ENCODE peak calls at places on chromosomes 1 and 21, in five cellular contexts. R is stomach, Y is tibial artery, J is colonic mucosa, H is neural crest cell. W is an unnamed sample.

GRCh38 chr1:8939362-8939995 is 6.2 kb upstream of the CA6 start:
- DNase-seq in R (no peak), Y (no peak), J (no peak), H (no peak), W (peak)

GRCh38 chr1:160432371-160432786 is 32.0 kb downstream of the VANGL2 start:
- DNase-seq in R (no peak), Y (no peak), J (no peak), H (no peak), W (no peak)

GRCh38 chr1:214076004-214076320 is 88.2 kb downstream of the PROX1 start:
- DNase-seq in R (no peak), Y (no peak), J (no peak), H (no peak), W (no peak)

GRCh38 chr1:202365092-202365815 is 16.8 kb downstream of the PPP1R12B start:
- DNase-seq in R (no peak), Y (peak), J (no peak), H (no peak), W (no peak)

GRCh38 chr1:94481473-94481933 is 60.1 kb downstream of the F3 start:
- DNase-seq in R (peak), Y (no peak), J (peak), H (peak), W (peak)

GRCh38 chr1:40563266-40563665 is 31.8 kb downstream of the ZNF684 start:
- DNase-seq in R (no peak), Y (no peak), J (no peak), H (no peak), W (no peak)

GRCh38 chr1:18803392-18803791 is 56.1 kb downstream of the TAS1R2 start:
- DNase-seq in R (no peak), Y (no peak), J (no peak), H (no peak), W (no peak)

GRCh38 chr1:41233708-41234107 is 8.4 kb downstream of the SCMH1 start:
- DNase-seq in R (no peak), Y (no peak), J (no peak), H (no peak), W (no peak)

GRCh38 chr1:235199441-235199840 is 38.4 kb upstream of the RBM34 start:
- DNase-seq in R (no peak), Y (no peak), J (no peak), H (peak), W (no peak)

GRCh38 chr1:229148041-229148671 is 122.8 kb upstream of the RAB4A start:
- DNase-seq in R (peak), Y (no peak), J (no peak), H (no peak), W (peak)

GRCh38 chr1:62989497-62989896 is 205.6 kb downstream of the ATG4C start:
- DNase-seq in R (no peak), Y (no peak), J (no peak), H (no peak), W (peak)

GRCh38 chr1:28374297-28374696 is 4.8 kb downstream of the PHACTR4 start:
- DNase-seq in R (no peak), Y (no peak), J (no peak), H (no peak), W (no peak)

GRCh38 chr1:28966617-28967016 is 52.2 kb downstream of the EPB41 start:
- DNase-seq in R (no peak), Y (no peak), J (peak), H (no peak), W (no peak)

GRCh38 chr1:12678350-12678749 is 34.5 kb downstream of the AADACL4 start:
- DNase-seq in R (no peak), Y (no peak), J (no peak), H (no peak), W (no peak)

GRCh38 chr1:16718908-16719533 is 21.3 kb upstream of the RNU1-4 start:
- DNase-seq in R (peak), Y (no peak), J (peak), H (no peak), W (no peak)

GRCh38 chr1:25031966-25032667 is 102.0 kb upstream of the RUNX3 start:
- DNase-seq in R (peak), Y (no peak), J (no peak), H (no peak), W (peak)

GRCh38 chr1:55015731-55016620 is 17.2 kb downstream of the BSND start:
- DNase-seq in R (no peak), Y (no peak), J (no peak), H (no peak), W (no peak)

GRCh38 chr1:58741689-58742553 is 41.9 kb downstream of the JUN start:
- DNase-seq in R (no peak), Y (no peak), J (no peak), H (no peak), W (no peak)

GRCh38 chr21:28598214-28598613 is 394.5 kb downstream of the LTN1 start:
- DNase-seq in R (no peak), Y (no peak), J (no peak), H (no peak), W (no peak)
- TF ChIP-seq CTCF in R (no peak), Y (no peak), J (no peak), H (no peak), W (no peak)

DNA sequence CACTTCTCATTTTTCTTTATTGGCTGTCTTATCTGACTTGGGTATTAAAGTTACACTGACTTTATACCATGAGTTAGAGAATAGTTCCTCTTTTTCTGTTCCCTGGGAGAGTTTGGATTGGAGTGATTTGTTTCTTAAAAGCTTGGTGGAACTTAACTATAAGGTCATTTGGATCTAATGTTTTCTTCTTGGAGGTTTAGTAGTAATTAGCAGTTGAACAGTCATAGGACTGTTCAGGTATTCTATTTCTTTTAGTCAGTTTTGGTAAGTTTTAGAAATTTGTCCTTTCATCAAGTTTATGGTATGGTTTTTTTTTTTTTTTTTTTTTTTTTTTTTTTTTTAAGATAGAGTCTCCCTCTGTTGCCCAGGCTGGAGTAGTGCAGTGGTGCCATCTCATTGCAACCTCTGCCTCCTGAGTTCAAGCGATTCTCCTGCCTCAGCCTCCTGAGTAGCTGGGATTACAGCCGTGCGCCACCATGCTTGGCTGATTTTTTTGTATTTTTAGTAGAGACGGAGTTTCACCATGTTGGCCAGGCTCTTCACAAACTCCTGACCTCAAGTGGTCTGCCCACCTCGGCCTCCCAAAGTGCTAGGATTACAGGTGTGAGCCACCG is 6.3 kb downstream of the TTC3 start:
- DNase-seq in R (no peak), Y (no peak), J (no peak), H (no peak), W (no peak)
- TF ChIP-seq CTCF in R (no peak), Y (no peak), J (peak), H (peak), W (no peak)

GRCh38 chr1:31458287-31458896 is 45.4 kb downstream of the SERINC2 start:
- DNase-seq in R (no peak), Y (no peak), J (no peak), H (no peak), W (no peak)

GRCh38 chr1:31460027-31460426 is 47.0 kb downstream of the SERINC2 start:
- DNase-seq in R (no peak), Y (no peak), J (no peak), H (no peak), W (no peak)
- TF ChIP-seq CTCF in R (no peak), Y (no peak), J (peak), H (peak), W (no peak)

GRCh38 chr1:167715653-167716302 is 6.0 kb upstream of the MPZL1 start:
- DNase-seq in R (no peak), Y (no peak), J (no peak), H (no peak), W (no peak)
- TF ChIP-seq CTCF in R (no peak), Y (no peak), J (no peak), H (no peak), W (no peak)

GRCh38 chr1:104163912-104164476 is 414.3 kb downstream of the AMY1C start:
- DNase-seq in R (no peak), Y (no peak), J (no peak), H (no peak), W (no peak)
- TF ChIP-seq CTCF in R (no peak), Y (no peak), J (no peak), H (peak), W (no peak)